ENCODE peak calls at places on chromosomes 2 and 18, in five cellular contexts. L is HS-5, K is globus pallidus, F is non-pigmented ciliary epithelial cell, X is NCI-H1092. A is an unnamed sample.
A peak's percentile ranks its signal among the peaks of the same experiment; 100 is the strongest.

GRCh38 chr2:200466703-200467418 is 43.0 kb downstream of the KCTD18 start:
- DNase-seq in L (no peak), K (no peak), F (no peak), X (no peak), A (no peak)

GRCh38 chr2:85286913-85287312 is 40.9 kb downstream of the TGOLN2 start:
- DNase-seq in L (no peak), K (no peak), F (no peak), X (no peak), A (no peak)

GRCh38 chr18:9025104-9025838 is 77.2 kb upstream of the NDUFV2 start:
- DNase-seq in L (peak; percentile 31), K (no peak), F (no peak), X (no peak), A (no peak)

GRCh38 chr2:8481463-8482009 is 200.3 kb upstream of the ID2 start:
- DNase-seq in L (no peak), K (no peak), F (no peak), X (no peak), A (peak; percentile 48)

GRCh38 chr18:73697395-73697794 is 450.2 kb downstream of the FBXO15 start:
- DNase-seq in L (no peak), K (no peak), F (no peak), X (no peak), A (no peak)

GRCh38 chr2:216584112-216584511 is 49.1 kb upstream of the IGFBP2 start:
- DNase-seq in L (no peak), K (peak; percentile 89), F (no peak), X (no peak), A (no peak)

GRCh38 chr2:37869304-37869703 is 55.8 kb upstream of the RMDN2 start:
- DNase-seq in L (no peak), K (no peak), F (no peak), X (no peak), A (no peak)

GRCh38 chr2:68653034-68653433 is 9.7 kb downstream of the PROKR1 start:
- DNase-seq in L (no peak), K (no peak), F (no peak), X (no peak), A (no peak)

GRCh38 chr2:28445448-28446258 is 50.2 kb upstream of the PLB1 start:
- DNase-seq in L (peak; percentile 92), K (no peak), F (peak; percentile 89), X (no peak), A (no peak)

GRCh38 chr2:62010632-62011276 is 105.3 kb downstream of the COMMD1 start:
- DNase-seq in L (no peak), K (no peak), F (no peak), X (no peak), A (no peak)

A was measured in GM13976.